ENCODE peak calls at places on chromosomes 2 and 18, in five cellular contexts. C is body of pancreas, U is MM.1S, G is psoas muscle, D is Panc1. O is an unnamed sample.

GRCh38 chr2:38720613-38721241 is 30.4 kb downstream of the SRSF7 start:
- DNase-seq in U (peak; percentile 45), C (peak; percentile 82), G (peak; percentile 89), D (no peak), O (no peak)

GRCh38 chr2:239910404-239910803 is 114.7 kb downstream of the NDUFA10 start:
- DNase-seq in G (no peak), D (no peak), U (no peak), C (no peak), O (no peak)

GRCh38 chr2:160028431-160029269 is 33.8 kb downstream of the PLA2R1 start:
- DNase-seq in U (no peak), G (no peak), C (no peak), D (no peak), O (no peak)

GRCh38 chr2:141741652-141742051 is 389.2 kb downstream of the LRP1B start:
- DNase-seq in U (no peak), G (no peak), D (no peak), C (no peak), O (no peak)

GRCh38 chr2:46793423-46794416 is 121.9 kb downstream of the MCFD2 start:
- DNase-seq in C (peak; percentile 41), U (no peak), D (no peak), G (no peak), O (no peak)

GRCh38 chr18:71105994-71106546 is 817.2 kb downstream of the SOCS6 start:
- DNase-seq in C (no peak), D (no peak), G (no peak), U (no peak), O (no peak)

GRCh38 chr2:32697156-32697555 is 69.3 kb downstream of the TTC27 start:
- DNase-seq in D (no peak), C (no peak), G (no peak), U (no peak), O (no peak)

GRCh38 chr2:240429872-240430491 is 5.5 kb upstream of the GPC1 start:
- DNase-seq in D (no peak), C (peak; percentile 9), G (no peak), U (no peak), O (no peak)

GRCh38 chr2:170145675-170146432 is 32.1 kb upstream of the MYO3B start:
- DNase-seq in G (no peak), C (no peak), U (no peak), D (no peak), O (no peak)

GRCh38 chr2:104444392-104444791 is 409.5 kb upstream of the POU3F3 start:
- DNase-seq in C (no peak), D (no peak), U (no peak), G (no peak), O (no peak)

GRCh38 chr18:6891788-6892187 is 162.3 kb downstream of the ARHGAP28 start:
- DNase-seq in U (no peak), D (no peak), G (no peak), C (no peak), O (no peak)

GRCh38 chr2:74514368-74515270 is at the start of gene TLX2:
- DNase-seq in D (no peak), G (no peak), U (no peak), C (no peak), O (peak; percentile 51)

GRCh38 chr2:176443941-176444340 is 174.7 kb downstream of the MTX2 start:
- DNase-seq in U (no peak), D (no peak), C (no peak), G (no peak), O (no peak)

GRCh38 chr2:42127425-42128424 is 41.4 kb upstream of the EML4 start:
- DNase-seq in U (peak; percentile 78), D (no peak), G (no peak), C (no peak), O (no peak)

GRCh38 chr2:50491541-50492114 is 540.3 kb downstream of the NRXN1 start:
- DNase-seq in C (peak; percentile 32), U (peak; percentile 27), D (peak; percentile 5), G (no peak), O (peak; percentile 15)

GRCh38 chr18:7116832-7117389 is 686 bp downstream of the LAMA1 start:
- DNase-seq in C (no peak), U (no peak), G (no peak), D (no peak), O (no peak)

GRCh38 chr18:39636931-39637330 is 2071.3 kb upstream of the CELF4 start:
- DNase-seq in U (no peak), D (no peak), G (no peak), C (no peak), O (no peak)

GRCh38 chr2:41830600-41830999 is 217.2 kb upstream of the PKDCC start:
- DNase-seq in C (no peak), D (no peak), U (no peak), G (no peak), O (no peak)

GRCh38 chr2:144847347-144848080 is 327.6 kb upstream of the ZEB2 start:
- DNase-seq in D (no peak), U (no peak), C (no peak), G (no peak), O (no peak)

GRCh38 chr18:47265197-47265596 is 13.7 kb upstream of the SKOR2 start:
- DNase-seq in C (no peak), D (no peak), G (no peak), U (no peak), O (no peak)

GRCh38 chr2:8636691-8637636 is 44.9 kb upstream of the ID2 start:
- DNase-seq in C (no peak), G (no peak), D (no peak), U (no peak), O (no peak)

GRCh38 chr18:78891185-78891762 is 88.3 kb upstream of the SALL3 start:
- DNase-seq in G (no peak), U (peak; percentile 30), C (no peak), D (no peak), O (no peak)

GRCh38 chr18:58863539-58864145 is 1.0 kb upstream of the ZNF532 start:
- DNase-seq in D (no peak), G (peak; percentile 77), U (peak; percentile 42), C (peak; percentile 29), O (peak; percentile 44)

GRCh38 chr18:22399949-22400348 is 17.8 kb downstream of the CTAGE1 start:
- DNase-seq in C (no peak), U (no peak), D (no peak), G (no peak), O (no peak)

GRCh38 chr2:189014426-189015138 is 40.4 kb downstream of the COL3A1 start:
- DNase-seq in D (no peak), G (no peak), U (no peak), C (no peak), O (no peak)

GRCh38 chr2:32453242-32454062 is 96.6 kb downstream of the BIRC6 start:
- DNase-seq in C (no peak), G (no peak), D (no peak), U (no peak), O (no peak)

GRCh38 chr18:77106331-77106730 is 26.3 kb downstream of the MBP start:
- DNase-seq in C (no peak), G (peak; percentile 48), U (no peak), D (no peak), O (no peak)

GRCh38 chr2:174916270-174916930 is 88.8 kb downstream of the CHN1 start:
- DNase-seq in D (no peak), U (no peak), C (no peak), G (no peak), O (no peak)

GRCh38 chr18:13622751-13623150 is 103.6 kb downstream of the FAM210A start:
- DNase-seq in G (no peak), U (no peak), D (no peak), C (no peak), O (no peak)

GRCh38 chr18:13623348-13623747 is 103.0 kb downstream of the FAM210A start:
- DNase-seq in G (no peak), U (no peak), C (no peak), D (no peak), O (no peak)

GRCh38 chr18:13624563-13625237 is 101.7 kb downstream of the FAM210A start:
- DNase-seq in G (no peak), C (no peak), D (no peak), U (no peak), O (no peak)

GRCh38 chr18:13625355-13625754 is 101.0 kb downstream of the FAM210A start:
- DNase-seq in U (no peak), G (no peak), C (no peak), D (no peak), O (no peak)

DNA sequence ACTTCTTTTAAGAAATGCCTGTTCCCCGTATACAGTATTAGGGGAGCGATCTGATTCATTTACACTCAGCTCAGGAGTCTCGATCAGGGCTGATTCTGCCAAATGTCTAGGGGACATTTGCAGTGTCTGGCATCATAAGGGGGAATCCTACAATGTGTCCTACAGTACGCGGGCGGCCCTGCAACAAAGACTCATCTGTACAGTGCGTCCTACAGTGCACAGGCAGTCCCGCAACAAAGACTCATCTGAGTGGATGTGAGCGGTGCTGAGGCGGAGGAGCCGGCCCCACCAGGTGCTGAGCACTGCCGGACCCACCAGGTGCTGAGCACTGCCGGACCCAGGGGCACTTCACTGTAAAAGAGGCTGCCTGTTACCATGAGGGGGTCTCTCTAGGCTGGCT is 102.5 kb downstream of the FAM210A start:
- DNase-seq in C (no peak), U (no peak), G (no peak), D (no peak), O (no peak)
- H3K4me1 ChIP-seq in C (no peaks in the 10 kb centered on the region), U (no peaks in the 10 kb centered on the region), G (no peaks in the 10 kb centered on the region), D (no peaks in the 10 kb centered on the region), O (no peaks in the 10 kb centered on the region)

DNA sequence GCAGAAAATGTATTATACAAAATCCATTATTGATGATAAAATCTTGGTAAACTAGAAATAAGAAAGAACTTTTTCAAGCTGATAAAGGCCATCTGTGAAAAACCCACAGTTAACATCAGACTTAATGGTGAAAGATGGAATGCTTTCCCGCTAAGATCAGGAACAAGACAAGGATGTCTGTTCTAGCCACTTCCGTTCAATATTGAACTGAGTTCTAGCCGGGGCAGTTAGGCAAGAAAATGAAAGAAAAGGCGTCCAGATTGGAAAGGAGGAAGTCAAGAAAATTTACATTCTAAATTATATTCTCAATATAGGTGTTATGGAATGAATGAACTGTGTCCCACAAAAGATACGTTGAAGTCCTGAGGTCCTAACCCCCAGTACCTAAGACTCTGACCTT is 39.1 kb upstream of the DTNB start:
- DNase-seq in C (no peak), G (no peak), U (no peak), D (no peak), O (no peak)
- H3K4me1 ChIP-seq in C (no peaks in the 10 kb centered on the region), G (no peaks in the 10 kb centered on the region), U (no peaks in the 10 kb centered on the region), D (no peaks in the 10 kb centered on the region), O (peaks cover 12% of the 10 kb centered on the region)

DNA sequence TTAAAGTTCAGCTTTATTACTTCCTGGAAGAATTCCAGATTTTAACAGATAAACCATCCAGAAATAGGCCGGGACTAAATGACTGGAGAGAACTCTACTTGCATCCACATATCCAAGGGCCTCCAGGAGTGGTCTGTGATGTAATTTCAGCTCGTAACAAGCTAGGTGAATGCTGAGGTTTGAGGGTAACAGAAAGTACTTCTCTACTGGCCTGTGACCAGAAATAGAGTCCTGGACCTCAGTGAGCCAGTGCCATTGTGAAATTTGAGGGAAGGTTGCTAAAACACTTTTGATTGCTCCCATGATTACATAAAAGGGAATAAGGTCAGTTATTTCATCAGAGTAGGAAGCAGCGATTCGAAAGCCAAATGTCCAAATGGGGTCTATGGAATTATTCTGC is 158.1 kb downstream of the DOCK10 start:
- DNase-seq in U (no peak), G (no peak), C (no peak), D (no peak), O (no peak)
- H3K4me1 ChIP-seq in U (no peaks in the 10 kb centered on the region), G (no peaks in the 10 kb centered on the region), C (no peaks in the 10 kb centered on the region), D (no peaks in the 10 kb centered on the region), O (peaks cover 64% of the 10 kb centered on the region)

DNA sequence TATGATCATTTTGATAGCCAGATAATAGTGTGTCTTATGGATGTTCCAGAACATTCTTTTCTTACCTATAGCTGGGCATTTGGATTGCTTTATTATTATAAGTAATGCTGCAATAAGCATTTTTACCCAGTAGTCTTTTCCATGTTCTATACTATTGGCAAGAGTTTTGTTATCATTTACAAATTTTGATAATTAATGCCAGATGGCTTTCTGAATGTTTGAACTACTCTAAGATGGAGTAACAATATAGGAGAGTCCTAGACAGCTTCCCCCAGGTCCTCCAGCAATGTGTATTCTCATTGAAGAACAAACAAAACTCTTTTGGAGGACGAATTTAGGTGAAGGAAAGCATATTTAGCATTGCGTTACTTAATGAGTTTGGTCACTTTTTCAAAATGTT is 73.0 kb downstream of the INPP4A start:
- DNase-seq in D (no peak), C (no peak), U (no peak), G (no peak), O (no peak)
- H3K4me1 ChIP-seq in D (peaks cover 2% of the 10 kb centered on the region), C (peaks cover 5% of the 10 kb centered on the region), U (peaks cover 61% of the 10 kb centered on the region), G (no peaks in the 10 kb centered on the region), O (peaks cover 18% of the 10 kb centered on the region)

O was measured in A549.